ENCODE peak calls at places on chromosome 22, in four cellular contexts. D, Q, T and K are unnamed samples.

GRCh38 chr22:17501679-17502285 is 61.5 kb upstream of the SLC25A18 start:
- DNase-seq in D (peak; percentile 82), Q (no peak), T (peak; percentile 65), K (peak; percentile 55)

GRCh38 chr22:16960220-16960883 is 47.7 kb downstream of the GAB4 start:
- DNase-seq in D (no peak), Q (no peak), T (no peak), K (no peak)

GRCh38 chr22:39900306-39901227 is at the start of gene GRAP2:
- DNase-seq in D (no peak), Q (no peak), T (no peak), K (no peak)

GRCh38 chr22:27613099-27614089 is 188.2 kb downstream of the MN1 start:
- DNase-seq in D (no peak), Q (no peak), T (no peak), K (no peak)

GRCh38 chr22:49203091-49203862 is 624.4 kb downstream of the BRD1 start:
- DNase-seq in D (no peak), Q (no peak), T (no peak), K (no peak)

GRCh38 chr22:40385041-40385782 is 14.8 kb downstream of the SGSM3 start:
- DNase-seq in D (no peak), Q (no peak), T (no peak), K (no peak)

GRCh38 chr22:41799486-41800347 is 762 bp upstream of the CCDC134 start:
- DNase-seq in D (peak; percentile 21), Q (no peak), T (peak; percentile 30), K (no peak)

GRCh38 chr22:22855617-22856308 is 31.9 kb upstream of the IGLL5 start:
- DNase-seq in D (no peak), Q (no peak), T (no peak), K (no peak)

GRCh38 chr22:37160037-37160436 is 10.3 kb upstream of the IL2RB start:
- DNase-seq in D (no peak), Q (no peak), T (no peak), K (no peak)

GRCh38 chr22:41620646-41621098 is at the start of gene DESI1:
- DNase-seq in D (no peak), Q (peak; percentile 25), T (no peak), K (no peak)

GRCh38 chr22:49303061-49303735 is 524.5 kb downstream of the BRD1 start:
- DNase-seq in D (no peak), Q (no peak), T (no peak), K (no peak)

GRCh38 chr22:25282671-25283561 is 63.5 kb downstream of the CRYBB2 start:
- DNase-seq in D (no peak), Q (no peak), T (no peak), K (no peak)

GRCh38 chr22:41563051-41563711 is 2.4 kb downstream of the CSDC2 start:
- DNase-seq in D (peak; percentile 65), Q (no peak), T (peak; percentile 68), K (peak; percentile 76)

GRCh38 chr22:46129390-46130041 is 20.8 kb upstream of the PPARA start:
- DNase-seq in D (no peak), Q (no peak), T (no peak), K (no peak)

GRCh38 chr22:40331706-40332105 is 14.6 kb upstream of the ADSL start:
- DNase-seq in D (no peak), Q (no peak), T (no peak), K (no peak)

GRCh38 chr22:27474711-27475547 is 326.6 kb downstream of the MN1 start:
- DNase-seq in D (peak; percentile 87), Q (peak; percentile 33), T (peak; percentile 93), K (peak; percentile 91)

DNA sequence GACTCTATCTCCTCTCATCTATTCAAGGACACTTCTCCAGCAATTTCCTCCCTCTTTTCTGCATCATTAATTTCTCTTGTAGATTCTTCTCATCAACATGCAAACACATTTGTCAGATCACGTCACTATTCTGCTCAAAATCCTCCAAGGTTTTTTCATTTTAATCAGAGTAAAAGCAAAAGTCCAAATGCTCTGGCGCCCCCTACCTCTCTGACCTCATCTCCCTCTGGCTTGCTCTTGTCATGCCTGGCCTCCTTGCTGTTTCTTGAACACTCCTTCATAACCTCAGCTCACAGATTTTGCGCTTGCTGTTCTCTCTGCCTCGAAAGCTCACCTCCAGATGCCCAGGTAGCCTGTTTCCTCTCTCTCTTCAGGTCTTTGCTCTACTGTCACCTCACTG is 22.4 kb downstream of the RTCB start:
- DNase-seq in D (peak; percentile 20), Q (no peak), T (no peak), K (peak; percentile 26)
- TF ChIP-seq CTCF in D (peak; percentile 42), Q (no peak), T (peak; percentile 39), K (peak; percentile 76)

GRCh38 chr22:31321421-31321820 is 24.7 kb downstream of the PATZ1 start:
- DNase-seq in D (no peak), Q (no peak), T (no peak), K (no peak)
- TF ChIP-seq CTCF in D (no peak), Q (no peak), T (no peak), K (no peak)

GRCh38 chr22:44730490-44731356 is 21.7 kb upstream of the ARHGAP8 start:
- DNase-seq in D (no peak), Q (no peak), T (no peak), K (no peak)

GRCh38 chr22:44728761-44729261 is 23.6 kb upstream of the ARHGAP8 start:
- DNase-seq in D (no peak), Q (no peak), T (peak; percentile 15), K (no peak)

GRCh38 chr22:44730034-44730433 is 22.3 kb upstream of the ARHGAP8 start:
- DNase-seq in D (no peak), Q (no peak), T (no peak), K (no peak)

GRCh38 chr22:44727709-44728108 is 24.7 kb upstream of the ARHGAP8 start:
- DNase-seq in D (no peak), Q (no peak), T (no peak), K (no peak)

GRCh38 chr22:44729391-44730012 is 22.9 kb upstream of the ARHGAP8 start:
- DNase-seq in D (peak; percentile 61), Q (no peak), T (peak; percentile 71), K (peak; percentile 47)
- TF ChIP-seq CTCF in D (peak; percentile 45), Q (no peak), T (peak; percentile 36), K (peak; percentile 61)

GRCh38 chr22:32620992-32621391 is 146.4 kb downstream of the FBXO7 start:
- DNase-seq in D (no peak), Q (no peak), T (no peak), K (no peak)
- TF ChIP-seq CTCF in D (no peak), Q (no peak), T (no peak), K (peak; percentile 17)

DNA sequence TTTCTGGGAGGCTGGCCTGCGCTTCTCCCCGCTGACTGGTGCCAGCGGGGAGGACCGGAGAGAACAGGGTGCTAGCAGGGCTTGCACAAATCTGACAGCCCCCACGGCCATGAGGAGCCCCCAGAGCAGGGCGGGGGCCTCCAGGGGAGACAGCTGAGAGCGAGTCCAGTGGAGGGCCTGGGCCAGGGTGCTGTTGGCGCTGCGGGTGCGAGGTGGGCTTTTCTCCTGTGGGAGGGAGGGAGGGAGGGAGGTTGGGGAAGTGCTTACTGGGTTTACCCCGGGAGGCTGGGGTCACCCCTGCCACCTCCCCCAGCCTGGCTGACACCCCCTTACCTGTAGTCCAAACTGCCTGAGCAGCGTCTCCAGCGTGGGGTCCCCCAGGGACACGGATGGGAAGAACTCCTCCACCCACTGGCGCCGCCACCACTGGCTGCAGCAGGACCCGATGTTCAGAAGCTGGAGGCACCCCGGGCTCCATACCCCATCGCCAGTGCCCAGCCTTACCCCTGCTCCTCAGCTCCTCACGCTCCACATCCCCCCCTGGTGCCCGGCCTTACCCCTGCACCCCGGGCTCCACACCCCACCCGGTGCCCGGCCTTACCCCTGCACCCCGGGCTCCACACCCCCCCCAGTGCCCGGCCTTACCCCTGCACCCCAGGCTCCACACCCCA is 3.9 kb downstream of the LMF2 start:
- DNase-seq in D (no peak), Q (no peak), T (no peak), K (no peak)
- TF ChIP-seq CTCF in D (no peak), Q (no peak), T (no peak), K (peak; percentile 36)

DNA sequence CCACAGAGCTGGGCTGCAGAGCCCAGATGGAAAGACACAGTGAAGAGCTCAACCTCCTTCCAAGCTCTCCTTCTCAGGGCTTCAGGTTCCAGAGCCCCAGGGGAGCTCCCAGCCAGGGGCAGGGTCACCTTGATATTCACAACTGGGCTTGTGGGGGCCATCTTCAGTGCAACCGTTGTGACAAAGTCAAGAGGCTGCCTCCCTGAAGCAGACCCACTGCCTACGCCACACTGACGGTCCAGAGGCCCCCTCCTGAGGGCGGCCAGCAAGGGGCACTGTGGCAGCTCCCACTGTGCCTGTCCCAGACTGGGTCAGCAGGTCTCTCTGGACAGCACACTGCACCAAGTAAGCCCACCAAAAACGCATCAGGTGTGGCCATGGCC is 84.1 kb downstream of the DGCR2 start:
- DNase-seq in D (no peak), Q (no peak), T (no peak), K (no peak)
- TF ChIP-seq CTCF in D (no peak), Q (no peak), T (no peak), K (no peak)

GRCh38 chr22:38192475-38192863 is 9.3 kb upstream of the MAFF start:
- DNase-seq in D (no peak), Q (no peak), T (no peak), K (no peak)

GRCh38 chr22:38191746-38192474 is 9.9 kb upstream of the MAFF start:
- DNase-seq in D (no peak), Q (no peak), T (no peak), K (no peak)

GRCh38 chr22:38189104-38189503 is 7.5 kb upstream of the PLA2G6 start:
- DNase-seq in D (no peak), Q (no peak), T (no peak), K (no peak)

GRCh38 chr22:38190581-38190980 is 9.0 kb upstream of the PLA2G6 start:
- DNase-seq in D (no peak), Q (no peak), T (no peak), K (no peak)

DNA sequence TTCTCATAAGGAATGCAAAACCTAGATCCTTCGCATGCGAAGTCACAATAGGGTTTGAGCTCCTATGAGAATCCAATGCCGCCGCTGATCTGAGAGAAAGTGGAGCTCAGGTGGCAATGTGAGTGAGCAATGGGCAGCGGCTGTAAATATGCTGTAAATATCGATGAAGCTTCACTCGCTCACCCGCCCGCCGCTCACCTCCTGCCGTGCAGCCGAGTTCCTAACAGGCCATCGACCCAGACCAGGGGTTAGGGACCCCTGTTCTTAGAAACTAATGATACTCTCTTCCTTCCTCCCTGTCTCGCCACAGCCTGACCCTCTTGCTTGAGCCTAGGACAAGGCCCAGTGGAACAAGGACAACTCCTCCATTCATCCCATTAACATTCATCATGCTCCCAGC is 9.5 kb upstream of the PLA2G6 start:
- DNase-seq in D (no peak), Q (no peak), T (no peak), K (no peak)
- TF ChIP-seq CTCF in D (no peak), Q (no peak), T (no peak), K (no peak)

GRCh38 chr22:19713650-19714319 is 518 bp upstream of the SEPTIN5 start:
- DNase-seq in D (no peak), Q (no peak), T (no peak), K (no peak)
- TF ChIP-seq CTCF in D (no peak), Q (no peak), T (no peak), K (no peak)